ENCODE peak calls at places on chromosomes 16 and 17, in four cellular contexts. F is SK-N-SH, L is H1, W is K562. H is an unnamed sample.
A peak's percentile ranks its signal among the peaks of the same experiment; 100 is the strongest.

GRCh38 chr17:804541-805435 is 22.6 kb downstream of the MRM3 start:
- DNase-seq in F (no peak), L (no peak), W (no peak), H (no peak)

GRCh38 chr16:88195911-88196465 is 186.8 kb upstream of the ZNF469 start:
- DNase-seq in F (no peak), L (no peak), W (no peak), H (no peak)

GRCh38 chr16:3173892-3174617 is 13.9 kb upstream of the OR1F1 start:
- DNase-seq in F (peak; percentile 81), L (peak; percentile 95), W (peak; percentile 69), H (peak; percentile 92)

GRCh38 chr17:77753246-77753645 is 205.3 kb upstream of the TNRC6C start:
- DNase-seq in F (no peak), L (no peak), W (no peak), H (no peak)

GRCh38 chr16:16828913-16829398 is 450.0 kb downstream of the NPIPA7 start:
- DNase-seq in F (no peak), L (peak; percentile 43), W (peak; percentile 18), H (no peak)

GRCh38 chr16:2829501-2830354 is at the start of gene ZG16B:
- DNase-seq in F (peak; percentile 64), L (no peak), W (no peak), H (no peak)

GRCh38 chr16:57988929-57989328 is 11.5 kb downstream of the ZNF319 start:
- DNase-seq in F (no peak), L (no peak), W (no peak), H (no peak)

GRCh38 chr16:58264961-58265479 is 29.8 kb downstream of the PRSS54 start:
- DNase-seq in F (peak; percentile 28), L (no peak), W (peak; percentile 55), H (no peak)

GRCh38 chr16:53091508-53092211 is 36.9 kb downstream of the CHD9 start:
- DNase-seq in F (peak; percentile 76), L (no peak), W (no peak), H (peak; percentile 57)

GRCh38 chr16:51359141-51359960 is 208.3 kb upstream of the SALL1 start:
- DNase-seq in F (peak; percentile 73), L (peak; percentile 69), W (no peak), H (peak; percentile 38)

GRCh38 chr16:64370112-64370511 is 751.8 kb downstream of the CDH11 start:
- DNase-seq in F (no peak), L (no peak), W (no peak), H (no peak)

GRCh38 chr16:8858994-8859912 is 9.6 kb downstream of the CARHSP1 start:
- DNase-seq in F (no peak), L (no peak), W (no peak), H (no peak)

GRCh38 chr17:29573871-29574731 is 5.6 kb downstream of the TP53I13 start:
- DNase-seq in F (no peak), L (no peak), W (no peak), H (no peak)

GRCh38 chr17:62668091-62668804 is 40.8 kb downstream of the MRC2 start:
- DNase-seq in F (peak; percentile 85), L (no peak), W (no peak), H (peak; percentile 3)

GRCh38 chr17:5033352-5034015 is 1.7 kb downstream of the SLC52A1 start:
- DNase-seq in F (no peak), L (no peak), W (no peak), H (peak; percentile 19)

GRCh38 chr16:66920924-66921680 is 2.4 kb upstream of the CDH16 start:
- DNase-seq in F (no peak), L (no peak), W (no peak), H (no peak)

GRCh38 chr16:72291531-72291981 is 119.6 kb upstream of the PMFBP1 start:
- DNase-seq in F (no peak), L (no peak), W (no peak), H (no peak)

GRCh38 chr16:69143116-69143515 is 10.7 kb downstream of the UTP4 start:
- DNase-seq in F (peak; percentile 31), L (no peak), W (peak; percentile 41), H (no peak)

GRCh38 chr17:60534613-60535157 is 8.6 kb upstream of the APPBP2 start:
- DNase-seq in F (no peak), L (no peak), W (no peak), H (no peak)

GRCh38 chr17:81245024-81245664 is 6.0 kb downstream of the NDUFAF8 start:
- DNase-seq in F (no peak), L (no peak), W (no peak), H (no peak)

GRCh38 chr17:81245665-81246342 is 6.7 kb downstream of the NDUFAF8 start:
- DNase-seq in F (no peak), L (no peak), W (no peak), H (no peak)

GRCh38 chr17:81246679-81247338 is 7.7 kb downstream of the NDUFAF8 start:
- DNase-seq in F (no peak), L (no peak), W (no peak), H (no peak)

GRCh38 chr17:81247339-81247990 is 8.3 kb downstream of the NDUFAF8 start:
- DNase-seq in F (no peak), L (no peak), W (no peak), H (no peak)

GRCh38 chr17:81246343-81246670 is 7.2 kb downstream of the NDUFAF8 start:
- DNase-seq in F (no peak), L (no peak), W (no peak), H (no peak)
- TF ChIP-seq TEAD4 in F (no peak), L (no peak), W (no peak), H (no peak)

GRCh38 chr17:64774888-64775600 is 112.9 kb upstream of the SMURF2 start:
- DNase-seq in F (no peak), L (no peak), W (no peak), H (no peak)

GRCh38 chr17:64773386-64773835 is 111.3 kb upstream of the SMURF2 start:
- DNase-seq in F (no peak), L (no peak), W (no peak), H (no peak)

GRCh38 chr17:64775701-64776570 is 113.8 kb upstream of the SMURF2 start:
- DNase-seq in F (no peak), L (no peak), W (no peak), H (no peak)

GRCh38 chr17:64772845-64773299 is 110.8 kb upstream of the SMURF2 start:
- DNase-seq in F (no peak), L (no peak), W (no peak), H (no peak)

GRCh38 chr17:64773836-64774761 is 112.0 kb upstream of the SMURF2 start:
- DNase-seq in F (peak; percentile 71), L (peak; percentile 93), W (peak; percentile 71), H (peak; percentile 88)
- TF ChIP-seq TEAD4 in F (no peak), L (no peak), W (no peak), H (no peak)

DNA sequence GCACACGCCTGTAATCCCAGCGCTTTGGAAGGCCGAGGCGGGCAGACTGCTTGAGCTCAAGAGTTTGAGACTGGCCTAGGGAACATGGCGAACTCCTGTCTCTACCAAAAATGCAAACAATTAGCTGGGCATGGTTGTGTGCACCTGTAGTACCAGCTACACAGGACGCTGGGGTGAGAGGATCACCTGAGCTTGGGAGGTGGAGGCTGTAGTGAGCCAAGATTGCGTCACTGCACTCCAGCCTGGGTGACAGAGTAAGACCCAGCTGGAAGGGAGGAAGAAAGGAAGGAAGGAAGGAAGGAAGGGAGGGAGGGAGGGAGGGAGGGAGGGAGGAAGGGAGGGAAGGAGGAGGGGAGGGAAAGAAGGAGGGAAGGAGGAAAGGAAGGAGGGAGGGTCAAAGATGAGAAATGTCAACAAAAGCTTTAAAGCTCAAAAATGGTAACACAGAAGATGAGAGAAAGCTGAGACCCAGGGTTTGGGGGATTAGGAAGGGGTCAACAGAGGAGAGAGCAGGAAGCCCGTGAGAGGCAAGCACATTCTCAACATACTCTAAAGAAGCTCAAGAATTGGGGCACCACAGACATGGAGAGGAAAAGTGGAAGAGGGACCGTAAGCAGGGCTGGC is 5.0 kb upstream of the KRT19 start:
- DNase-seq in F (no peak), L (no peak), W (no peak), H (no peak)
- TF ChIP-seq TEAD4 in F (no peak), L (no peak), W (no peak), H (no peak)

DNA sequence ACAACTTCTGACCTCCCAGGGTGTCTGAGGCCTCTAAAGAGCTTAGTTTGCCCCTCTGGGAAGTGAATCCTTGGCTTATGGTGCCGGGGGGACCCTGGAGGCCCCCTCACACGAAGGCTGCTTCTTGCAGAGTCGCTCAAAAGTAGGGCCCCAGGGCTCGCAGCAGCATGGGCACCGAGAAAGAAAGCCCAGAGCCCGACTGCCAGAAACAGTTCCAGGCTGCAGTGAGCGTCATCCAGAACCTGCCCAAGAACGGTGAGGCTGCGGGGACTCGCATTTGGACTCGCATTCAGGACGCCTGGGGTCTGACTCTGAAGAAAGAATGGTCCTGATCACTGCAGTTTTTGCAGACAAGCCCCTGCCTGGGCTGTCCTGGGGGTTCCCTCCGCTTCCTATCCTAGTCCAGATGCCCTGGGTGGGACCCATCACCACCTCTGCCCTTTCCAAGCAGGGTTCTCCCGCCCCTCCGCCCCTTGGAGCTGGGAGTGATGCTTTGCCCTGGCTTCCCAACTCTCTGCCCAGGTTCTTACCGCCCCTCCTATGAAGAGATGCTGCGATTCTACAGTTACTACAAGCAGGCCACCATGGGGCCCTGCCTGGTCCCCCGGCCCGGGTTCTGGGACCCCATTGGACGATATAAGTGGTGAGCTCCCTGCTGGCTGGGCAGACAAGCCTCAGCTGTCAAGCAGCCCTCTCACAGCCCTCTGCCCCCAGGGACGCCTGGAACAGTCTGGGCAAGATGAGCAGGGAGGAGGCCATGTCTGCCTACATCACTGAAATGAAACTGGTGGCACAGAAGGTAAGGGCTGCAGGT is 698 bp downstream of the ACBD4 start:
- DNase-seq in F (peak; percentile 31), L (no peak), W (no peak), H (no peak)
- TF ChIP-seq TEAD4 in F (no peak), L (no peak), W (no peak), H (no peak)

DNA sequence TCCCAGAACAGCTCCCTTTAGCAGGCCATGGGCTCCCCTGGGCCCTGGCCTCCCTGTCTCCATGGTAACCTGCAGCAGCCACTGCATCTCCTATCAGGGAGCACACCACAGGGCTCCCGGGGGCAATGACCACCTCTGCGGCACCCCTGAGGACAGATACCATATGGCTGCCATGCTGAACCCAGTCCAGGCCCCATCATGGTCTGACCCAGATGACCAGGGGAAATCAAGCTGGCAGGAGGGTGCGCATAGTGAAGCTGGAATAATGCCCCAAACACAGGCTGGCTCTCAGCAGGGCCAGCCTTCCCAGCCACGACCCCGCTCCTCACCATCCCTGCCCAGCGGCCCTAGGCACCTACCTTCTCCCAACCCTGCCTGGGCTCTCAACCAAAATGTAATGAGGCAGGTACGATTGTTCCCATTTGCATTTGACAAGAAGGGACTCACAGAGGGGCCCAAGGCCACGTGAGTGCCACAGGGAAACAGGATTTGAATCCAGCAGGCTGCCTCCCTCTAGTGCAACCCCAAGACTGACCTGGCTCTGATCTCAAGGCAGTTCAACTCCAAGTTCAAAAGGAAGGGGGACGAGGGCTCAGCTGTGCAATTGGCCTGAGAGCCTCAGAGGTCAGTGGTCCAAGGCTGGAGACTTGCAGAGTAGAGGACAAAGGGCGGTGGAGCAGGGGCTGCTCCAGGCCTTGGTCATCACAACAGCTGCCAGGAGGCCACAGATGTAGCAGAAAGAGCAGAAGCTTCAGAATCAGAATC is 2.4 kb downstream of the RUNDC3A start:
- DNase-seq in F (no peak), L (no peak), W (no peak), H (no peak)
- TF ChIP-seq TEAD4 in F (no peak), L (no peak), W (no peak), H (no peak)